ENCODE peak calls at places on chromosomes 13 and 19, in four cellular contexts. C is kidney epithelial cell, Q is IMR-90, A is uterus. M is an unnamed sample.

GRCh38 chr13:48571121-48571901 is 38.4 kb upstream of the RCBTB2 start:
- DNase-seq in A (no peak), Q (peak; percentile 81), C (no peak), M (peak; percentile 30)

GRCh38 chr19:4186087-4186993 is 3.9 kb downstream of the ANKRD24 start:
- DNase-seq in A (peak; percentile 39), Q (peak; percentile 58), C (no peak), M (peak; percentile 47)

GRCh38 chr19:39500543-39500942 is 1.8 kb downstream of the DLL3 start:
- DNase-seq in A (no peak), Q (no peak), C (no peak), M (no peak)

GRCh38 chr13:111371720-111372119 is 51.3 kb downstream of the TEX29 start:
- DNase-seq in Q (no peak), C (no peak), A (no peak), M (no peak)

GRCh38 chr13:30394798-30395191 is 27.5 kb upstream of the UBE2L5 start:
- DNase-seq in C (no peak), A (no peak), Q (peak; percentile 19), M (peak; percentile 16)

GRCh38 chr13:84917252-84917878 is 881.9 kb downstream of the SLITRK6 start:
- DNase-seq in Q (peak; percentile 31), C (no peak), A (no peak), M (peak; percentile 55)

GRCh38 chr13:98900442-98900841 is 77.4 kb downstream of the DOCK9 start:
- DNase-seq in C (no peak), Q (no peak), A (no peak), M (no peak)

GRCh38 chr13:94192576-94192975 is 286.9 kb downstream of the DCT start:
- DNase-seq in C (no peak), Q (peak; percentile 26), A (no peak), M (peak; percentile 3)

GRCh38 chr19:49890349-49891311 is 6.1 kb downstream of the IL4I1 start:
- DNase-seq in A (no peak), Q (no peak), C (no peak), M (peak; percentile 33)

GRCh38 chr19:49749055-49749716 is 13.9 kb downstream of the TSKS start:
- DNase-seq in A (no peak), C (no peak), Q (peak; percentile 37), M (peak; percentile 32)

GRCh38 chr19:28968721-28969120 is 244.2 kb downstream of the UQCRFS1 start:
- DNase-seq in A (no peak), Q (no peak), C (no peak), M (no peak)

GRCh38 chr19:40530091-40530901 is 46.4 kb upstream of the SHKBP1 start:
- DNase-seq in C (no peak), Q (no peak), A (no peak), M (no peak)

GRCh38 chr19:39310558-39311311 is 9.9 kb downstream of the LRFN1 start:
- DNase-seq in Q (no peak), C (no peak), A (no peak), M (no peak)

GRCh38 chr13:23321534-23322241 is 111.8 kb downstream of the SACS start:
- DNase-seq in Q (peak; percentile 94), A (peak; percentile 56), C (peak; percentile 91), M (peak; percentile 97)

GRCh38 chr19:19474950-19475781 is 40.2 kb downstream of the TSSK6 start:
- DNase-seq in A (no peak), Q (no peak), C (no peak), M (no peak)

GRCh38 chr19:31560771-31561080 is 211.5 kb upstream of the TSHZ3 start:
- DNase-seq in Q (no peak), A (no peak), C (no peak), M (no peak)

GRCh38 chr13:41835871-41836270 is 125.0 kb downstream of the VWA8 start:
- DNase-seq in A (no peak), C (no peak), Q (peak; percentile 84), M (no peak)

GRCh38 chr19:13962738-13963602 is 10.7 kb downstream of the DCAF15 start:
- DNase-seq in C (no peak), A (peak; percentile 76), Q (peak; percentile 60), M (no peak)
- H3K4me3 ChIP-seq in C (no peak overlapping the region), A (peak overlapping the region; percentile 26), Q (no peak overlapping the region), M (no peak overlapping the region)

DNA sequence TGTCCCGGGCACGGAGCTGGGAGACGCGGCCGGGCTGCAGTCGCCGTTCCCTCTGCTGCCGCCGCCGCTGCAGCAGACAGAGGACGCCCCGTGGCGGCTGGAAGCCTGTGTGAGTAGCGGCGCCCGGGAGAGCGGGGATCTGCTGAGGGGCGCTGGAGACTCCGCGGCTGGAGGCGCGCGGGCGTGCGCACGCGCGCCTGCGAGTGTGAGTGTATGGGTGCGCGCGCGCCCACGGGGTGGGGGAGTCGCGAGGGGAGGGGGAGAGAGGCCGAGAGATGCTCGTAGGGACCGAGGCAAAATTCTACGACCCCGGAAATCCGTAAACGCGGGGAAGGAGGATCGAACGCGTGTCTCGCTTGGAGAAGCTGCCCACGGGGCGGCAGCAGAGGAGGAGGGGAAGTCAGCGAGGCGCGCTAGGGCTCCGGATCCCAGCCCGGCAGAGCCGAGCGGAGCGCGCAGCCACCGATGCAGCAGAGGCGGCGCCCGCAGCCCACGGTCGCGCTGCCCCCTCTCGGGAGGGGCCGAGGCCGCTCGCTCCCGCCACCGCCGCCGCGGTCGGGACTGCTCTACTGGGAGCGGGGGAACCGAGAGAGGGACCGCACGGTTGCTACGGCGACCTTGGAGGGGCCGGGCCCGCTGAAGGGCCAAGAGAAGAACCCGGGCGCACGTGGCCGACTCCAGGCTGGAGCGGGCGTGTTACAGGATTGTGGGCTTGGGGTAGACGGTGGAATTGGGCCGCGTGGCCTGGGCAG is at the start of gene ENOX1:
- DNase-seq in A (peak; percentile 68), C (no peak), Q (peak; percentile 74), M (no peak)
- TF ChIP-seq CTCF in A (peak; percentile 7), C (peak; percentile 10), Q (peak; percentile 18), M (peak; percentile 1)

DNA sequence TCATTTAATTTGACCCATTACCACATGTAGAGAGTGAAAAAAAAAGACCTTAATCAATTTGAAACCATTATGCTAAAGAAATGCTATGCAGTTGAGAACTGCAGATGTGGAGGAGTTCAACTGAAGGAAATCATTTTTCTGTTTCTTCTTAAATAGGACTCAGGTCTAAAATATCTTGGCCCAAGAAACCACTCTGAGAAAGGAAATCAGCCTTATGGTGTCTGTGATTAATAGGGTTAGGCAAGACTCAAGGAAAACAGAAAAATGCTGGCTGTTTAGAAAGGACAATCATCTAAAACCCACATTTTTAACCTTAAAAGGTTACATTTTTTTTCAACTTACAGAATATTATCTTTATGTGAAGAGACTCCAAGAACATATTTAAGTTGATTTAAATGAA is 1.9 kb upstream of the SLITRK1 start:
- DNase-seq in Q (no peak), A (no peak), C (no peak), M (no peak)
- H3K27me3 ChIP-seq in Q (peaks cover 17% of the 10 kb centered on the region), A (peaks cover 27% of the 10 kb centered on the region), C (peaks cover 35% of the 10 kb centered on the region), M (peaks cover 27% of the 10 kb centered on the region)

DNA sequence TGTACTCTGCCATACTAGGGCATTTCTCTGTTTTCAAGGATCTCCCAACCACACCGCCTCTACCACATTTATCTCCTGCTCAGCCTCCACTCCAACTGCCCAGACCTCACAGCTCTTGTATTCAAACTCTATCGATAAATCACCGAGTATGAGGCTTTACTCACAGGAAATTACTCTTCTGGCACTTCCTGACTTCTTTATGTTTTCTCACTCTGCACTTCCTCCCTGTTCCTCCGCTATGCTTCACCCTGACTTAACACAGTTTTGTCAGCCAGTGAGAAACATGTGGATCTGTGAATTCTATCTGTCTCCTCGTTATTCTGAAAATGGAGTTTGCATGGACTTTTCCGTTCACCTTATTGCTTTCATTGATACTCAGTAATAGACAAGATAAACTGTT is 2.6 kb upstream of the CARD8 start:
- DNase-seq in C (no peak), A (no peak), Q (no peak), M (peak; percentile 16)
- H3K4me3 ChIP-seq in C (no peak overlapping the region), A (no peak overlapping the region), Q (no peak overlapping the region), M (no peak overlapping the region)

DNA sequence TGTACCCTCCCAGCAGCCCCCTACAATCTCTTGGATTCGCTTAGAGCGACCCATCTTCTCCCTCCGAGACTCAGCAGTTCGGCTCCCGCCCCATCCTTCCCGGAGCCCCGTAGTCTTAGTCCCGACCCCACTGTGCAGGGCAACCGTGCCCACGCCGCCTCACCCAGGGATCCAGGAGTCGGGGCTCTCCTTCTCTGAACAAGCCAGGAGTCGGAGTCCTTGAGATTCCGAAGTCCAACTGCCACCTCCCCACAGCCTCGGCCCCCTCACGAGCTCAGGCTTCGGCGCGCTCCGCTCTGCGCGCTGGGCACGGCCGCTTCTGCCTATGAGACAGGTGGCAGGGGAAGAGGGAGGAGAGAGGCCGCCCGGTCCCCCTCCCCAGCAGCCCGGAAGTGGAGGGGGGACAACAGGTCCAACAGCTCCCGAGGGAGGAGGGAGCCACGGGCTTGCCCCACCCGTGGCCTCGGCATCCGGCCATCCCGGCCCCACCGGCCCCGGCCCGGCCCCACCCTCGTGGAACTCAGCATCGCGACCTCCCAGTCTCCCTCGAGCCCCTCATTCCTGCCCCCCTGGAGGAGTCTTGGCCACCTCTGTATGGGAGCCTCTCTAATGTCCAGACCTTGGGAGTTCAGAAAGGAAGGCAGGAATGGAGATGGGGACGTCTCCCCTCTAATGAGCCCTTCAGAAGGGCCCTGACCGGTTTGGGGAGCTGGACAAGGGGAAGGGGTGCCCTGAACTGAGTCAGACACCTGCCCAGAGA is at the start of gene PHLDB3:
- DNase-seq in Q (peak; percentile 9), A (no peak), C (no peak), M (no peak)
- TF ChIP-seq CTCF in Q (no peak), A (no peak), C (peak; percentile 3), M (no peak)

DNA sequence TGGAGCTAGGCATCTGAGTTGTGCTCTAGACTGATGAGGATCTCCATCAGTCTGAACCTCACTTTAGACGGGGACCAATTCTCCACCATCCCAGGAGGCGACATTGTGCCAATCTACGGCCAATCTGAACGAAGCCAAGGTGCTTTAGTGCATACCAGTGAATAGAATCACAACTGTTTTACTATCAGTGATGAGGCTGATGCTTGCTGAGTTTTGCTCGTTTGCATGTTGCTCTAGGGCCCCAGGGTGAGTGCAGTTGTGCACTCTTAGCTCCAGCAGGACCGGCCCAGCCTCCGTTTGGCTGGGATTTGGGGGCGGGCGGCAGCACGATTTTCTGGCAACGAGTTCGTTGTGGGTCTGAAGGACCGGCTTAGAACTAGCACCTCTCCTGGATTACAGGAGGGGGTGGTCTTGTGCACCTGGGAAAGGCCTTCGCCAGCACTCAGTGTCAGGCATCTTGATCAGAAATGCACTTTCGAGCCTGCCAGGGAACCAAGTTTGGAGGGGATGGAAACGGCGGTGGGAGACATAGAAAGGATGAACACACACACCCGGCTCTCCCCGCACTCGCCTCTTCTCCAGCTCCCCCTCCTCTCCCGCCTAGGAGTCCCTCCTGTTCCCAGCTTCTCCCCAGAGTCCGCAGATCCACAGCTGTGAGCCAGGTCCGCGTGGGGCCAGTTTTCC is 4.4 kb downstream of the GSX1 start:
- DNase-seq in A (no peak), C (no peak), Q (no peak), M (no peak)
- H3K27me3 ChIP-seq in A (peaks cover 57% of the 10 kb centered on the region), C (peaks cover 63% of the 10 kb centered on the region), Q (peaks cover 68% of the 10 kb centered on the region), M (peaks cover 52% of the 10 kb centered on the region)

DNA sequence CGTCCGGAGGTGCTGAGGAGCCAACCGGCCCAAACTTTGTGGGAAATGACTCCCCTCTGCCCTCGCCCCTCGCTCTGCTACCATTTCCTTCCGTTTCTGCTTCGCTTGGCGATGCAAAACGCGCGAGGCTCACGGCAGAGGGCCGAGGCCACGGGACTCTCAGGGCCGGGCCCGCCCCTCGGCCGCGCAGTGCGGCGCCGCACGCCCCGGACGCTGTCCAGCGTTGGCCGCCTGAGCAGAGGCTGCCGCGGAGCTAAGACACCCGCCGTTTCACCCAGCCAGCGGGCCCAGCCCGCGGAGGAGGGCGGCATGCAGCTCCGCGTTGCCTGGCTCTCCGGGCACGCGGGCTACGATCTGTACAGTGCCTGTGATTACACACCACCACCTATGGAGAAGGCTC is 2.1 kb upstream of the ZNF578 start:
- DNase-seq in Q (no peak), A (no peak), C (no peak), M (no peak)
- H3K4me3 ChIP-seq in Q (no peak overlapping the region), A (no peak overlapping the region), C (no peak overlapping the region), M (no peak overlapping the region)

GRCh38 chr19:35142531-35143230 is 374 bp upstream of the FXYD7 start:
- DNase-seq in Q (no peak), C (no peak), A (no peak), M (no peak)
- TF ChIP-seq CTCF in Q (peak; percentile 44), C (peak; percentile 65), A (peak; percentile 28), M (peak; percentile 57)